ENCODE peak calls at places on chromosome 15, in four cellular contexts. K, Y, U and M are unnamed samples.

GRCh38 chr15:22915866-22916515 is 64.2 kb downstream of the CYFIP1 start:
- DNase-seq in K (no peak), Y (no peak), U (no peak), M (no peak)

GRCh38 chr15:55778932-55779331 is 36.0 kb upstream of the PRTG start:
- DNase-seq in K (no peak), Y (no peak), U (no peak), M (no peak)

GRCh38 chr15:68372291-68372811 is 59.6 kb downstream of the ITGA11 start:
- DNase-seq in U (no peak), K (no peak), Y (peak), M (peak)

GRCh38 chr15:66477011-66477410 is 20.6 kb downstream of the SNAPC5 start:
- DNase-seq in Y (no peak), U (no peak), K (no peak), M (no peak)

GRCh38 chr15:99651023-99651807 is 82.0 kb downstream of the LYSMD4 start:
- DNase-seq in Y (peak), U (no peak), K (no peak), M (no peak)

GRCh38 chr15:23578521-23579150 is 13.2 kb downstream of the MKRN3 start:
- DNase-seq in K (no peak), U (no peak), Y (no peak), M (no peak)

GRCh38 chr15:45790325-45790943 is 155.6 kb downstream of the SQOR start:
- DNase-seq in K (no peak), U (peak), Y (peak), M (no peak)

GRCh38 chr15:78810377-78811123 is 714 bp downstream of the ADAMTS7 start:
- DNase-seq in K (no peak), U (peak), Y (peak), M (no peak)

GRCh38 chr15:70596354-70597055 is 166.9 kb downstream of the UACA start:
- DNase-seq in K (no peak), Y (peak), U (no peak), M (no peak)

GRCh38 chr15:22944651-22945050 is 35.5 kb downstream of the CYFIP1 start:
- DNase-seq in K (no peak), U (no peak), Y (peak), M (no peak)

GRCh38 chr15:76353023-76353577 is 16.5 kb downstream of the ISL2 start:
- DNase-seq in Y (no peak), K (no peak), U (no peak), M (no peak)

GRCh38 chr15:76345880-76346665 is 9.5 kb downstream of the ISL2 start:
- DNase-seq in Y (no peak), K (no peak), U (no peak), M (no peak)

GRCh38 chr15:76347507-76348055 is 11.0 kb downstream of the ISL2 start:
- DNase-seq in K (no peak), U (no peak), Y (no peak), M (no peak)

GRCh38 chr15:76346666-76347506 is 10.3 kb downstream of the ISL2 start:
- DNase-seq in Y (no peak), U (no peak), K (no peak), M (no peak)

GRCh38 chr15:76349301-76350070 is 12.9 kb downstream of the ISL2 start:
- DNase-seq in K (no peak), Y (no peak), U (no peak), M (no peak)
- TF ChIP-seq CTCF in K (no peak), Y (no peak), U (no peak), M (no peak)

GRCh38 chr15:84572231-84572630 is 28.6 kb upstream of the ZSCAN2 start:
- DNase-seq in K (no peak), U (no peak), Y (no peak), M (no peak)

GRCh38 chr15:84575493-84575892 is 25.3 kb upstream of the ZSCAN2 start:
- DNase-seq in U (no peak), K (no peak), Y (no peak), M (no peak)

DNA sequence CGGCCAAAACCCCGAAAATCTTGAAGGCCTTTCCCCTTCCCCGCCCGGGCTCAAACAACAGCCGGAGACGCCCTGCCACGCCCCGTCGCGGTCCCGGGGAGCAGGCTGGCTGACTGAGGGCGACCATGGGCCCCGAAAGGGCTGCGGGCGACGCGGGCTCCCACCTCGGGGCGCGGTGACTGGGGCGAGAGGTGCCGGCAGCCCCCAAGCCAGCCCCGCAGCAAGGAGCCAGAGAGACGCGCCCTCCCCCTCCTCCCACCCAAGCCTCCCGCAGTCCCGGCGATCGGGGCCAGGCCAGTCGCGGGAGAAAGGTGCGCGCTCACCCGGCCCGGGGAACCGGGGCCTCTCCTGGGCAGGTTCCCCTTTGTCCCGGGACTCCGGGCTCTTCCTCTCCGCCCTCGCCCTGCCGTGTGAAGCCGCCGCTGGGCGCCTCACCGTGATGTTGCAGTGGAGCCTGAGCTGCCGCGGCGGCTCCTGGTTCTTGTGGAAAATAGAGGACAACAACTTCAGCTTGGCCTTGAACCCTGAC is 30.6 kb upstream of the ZSCAN2 start:
- DNase-seq in Y (peak), K (peak), U (peak), M (peak)
- TF ChIP-seq CTCF in Y (no peak), K (no peak), U (no peak), M (no peak)

DNA sequence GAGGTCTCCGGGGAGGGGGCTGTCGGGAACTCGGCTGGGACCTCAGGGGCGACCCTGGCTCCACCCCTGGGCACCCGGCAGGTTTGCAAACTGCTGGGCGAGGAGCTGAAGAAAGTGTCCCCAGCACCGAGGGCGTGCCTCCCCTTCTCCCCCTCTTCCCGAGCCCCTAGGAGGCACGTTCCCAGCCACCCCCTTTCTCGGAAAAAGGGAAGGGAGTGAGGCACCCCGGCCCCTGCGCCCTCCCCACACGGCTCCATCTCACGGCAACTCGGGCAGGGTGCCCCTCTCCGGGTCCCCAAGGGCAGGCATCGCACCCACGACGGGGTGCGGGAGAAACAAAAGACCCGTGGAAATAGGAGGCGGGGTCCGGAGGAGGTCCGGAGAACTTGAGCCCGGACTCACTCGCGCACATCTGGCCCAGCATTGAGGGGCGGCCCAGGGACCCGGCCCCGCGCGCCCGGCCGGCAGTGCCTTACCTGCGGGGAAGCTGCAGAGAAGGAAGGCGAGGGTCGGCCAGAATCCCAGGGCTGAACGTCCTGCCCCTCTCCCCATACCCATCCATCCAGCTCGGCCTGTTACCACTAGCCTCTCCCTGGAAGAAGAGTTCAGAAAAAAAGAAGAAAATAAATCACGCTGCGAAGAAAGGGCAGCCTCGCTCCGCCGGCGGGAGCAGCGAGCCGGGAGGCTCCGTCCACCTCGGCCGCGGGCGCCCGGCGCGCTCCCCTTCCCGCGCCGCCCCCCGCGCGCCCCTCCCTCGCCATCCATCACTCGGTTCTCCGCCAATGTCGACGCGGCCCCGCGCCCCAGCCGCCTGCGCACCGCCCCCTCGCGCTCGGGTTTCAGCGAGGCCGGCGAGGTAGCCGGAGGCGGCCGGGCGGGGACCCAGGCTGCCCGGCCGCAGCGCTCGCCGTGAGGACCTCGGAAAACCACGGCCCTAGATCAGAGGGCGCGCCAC is 16.3 kb downstream of the RGMA start:
- DNase-seq in Y (peak), U (peak), K (no peak), M (peak)
- TF ChIP-seq CTCF in Y (no peak), U (no peak), K (no peak), M (no peak)

GRCh38 chr15:101215681-101216080 is 36.2 kb downstream of the CHSY1 start:
- DNase-seq in K (no peak), U (no peak), Y (no peak), M (no peak)

GRCh38 chr15:101220060-101220459 is 31.8 kb downstream of the CHSY1 start:
- DNase-seq in U (no peak), Y (no peak), K (no peak), M (no peak)

GRCh38 chr15:101219441-101219840 is 32.4 kb downstream of the CHSY1 start:
- DNase-seq in Y (no peak), K (no peak), U (no peak), M (no peak)

GRCh38 chr15:101213570-101213969 is 38.3 kb downstream of the CHSY1 start:
- DNase-seq in Y (no peak), U (no peak), K (no peak), M (no peak)

DNA sequence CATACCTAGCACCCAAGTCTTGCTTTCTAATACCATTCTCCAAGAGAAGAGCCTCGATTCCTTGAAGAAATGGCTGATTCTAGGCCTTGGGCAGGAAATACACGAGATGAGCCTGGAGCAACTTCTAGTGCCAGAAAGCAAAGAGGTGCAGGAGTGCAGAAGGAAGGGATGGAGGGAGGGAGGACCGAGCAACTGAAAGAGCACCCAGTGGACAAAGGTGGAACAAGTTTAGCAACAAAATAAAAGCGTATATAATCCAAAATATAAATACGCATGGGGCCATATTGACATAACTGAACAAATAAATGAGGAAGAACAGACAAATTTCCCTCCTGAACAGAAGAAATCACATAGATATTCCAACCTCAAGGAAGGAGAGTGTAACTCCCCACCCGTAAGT is 34.4 kb downstream of the CHSY1 start:
- DNase-seq in U (no peak), Y (no peak), K (no peak), M (no peak)
- TF ChIP-seq CTCF in U (no peak), Y (no peak), K (no peak), M (no peak)